ENCODE peak calls at places on chromosomes 7 and 10, in six cellular contexts. One of them, this sample, is unnamed.

GRCh38 chr7:33201821-33202220 is 72.5 kb downstream of the BBS9 start:
- DNase-seq in endodermal cell: no peak
- DNase-seq in pons: no peak
- DNase-seq in GM19239: no peak
- DNase-seq in colonic mucosa: no peak
- DNase-seq in KBM-7: no peak
- DNase-seq in this sample: no peak

GRCh38 chr7:128921866-128922440 is 11.4 kb upstream of the KCP start:
- DNase-seq in pons: no peak
- DNase-seq in GM19239: no peak
- DNase-seq in KBM-7: no peak
- DNase-seq in colonic mucosa: no peak
- DNase-seq in endodermal cell: peak; percentile 71
- DNase-seq in this sample: no peak

GRCh38 chr10:68333058-68333395 is 299 bp upstream of the PBLD start:
- DNase-seq in endodermal cell: no peak
- DNase-seq in colonic mucosa: no peak
- DNase-seq in GM19239: no peak
- DNase-seq in KBM-7: no peak
- DNase-seq in pons: no peak
- DNase-seq in this sample: no peak

GRCh38 chr10:77383861-77384553 is 253.6 kb downstream of the KCNMA1 start:
- DNase-seq in pons: no peak
- DNase-seq in colonic mucosa: no peak
- DNase-seq in endodermal cell: peak; percentile 26
- DNase-seq in KBM-7: no peak
- DNase-seq in GM19239: no peak
- DNase-seq in this sample: no peak

GRCh38 chr10:116961305-116962251 is 43.4 kb downstream of the SHTN1 start:
- DNase-seq in colonic mucosa: no peak
- DNase-seq in endodermal cell: no peak
- DNase-seq in KBM-7: no peak
- DNase-seq in pons: peak; percentile 99
- DNase-seq in GM19239: no peak
- DNase-seq in this sample: no peak

GRCh38 chr10:105063796-105064195 is 422.7 kb downstream of the SORCS3 start:
- DNase-seq in pons: peak; percentile 31
- DNase-seq in KBM-7: peak; percentile 27
- DNase-seq in GM19239: peak; percentile 10
- DNase-seq in colonic mucosa: peak; percentile 22
- DNase-seq in endodermal cell: peak; percentile 87
- DNase-seq in this sample: no peak

GRCh38 chr7:55570939-55571338 is 1.4 kb downstream of the VOPP1 start:
- DNase-seq in GM19239: no peak
- DNase-seq in endodermal cell: no peak
- DNase-seq in colonic mucosa: no peak
- DNase-seq in KBM-7: no peak
- DNase-seq in pons: no peak
- DNase-seq in this sample: peak; percentile 54

GRCh38 chr7:97004931-97005763 is at the start of gene DLX6:
- DNase-seq in KBM-7: peak; percentile 83
- DNase-seq in colonic mucosa: peak; percentile 52
- DNase-seq in endodermal cell: peak; percentile 96
- DNase-seq in pons: no peak
- DNase-seq in GM19239: no peak
- DNase-seq in this sample: peak; percentile 80

GRCh38 chr7:2129376-2130375 is 103.1 kb downstream of the MAD1L1 start:
- DNase-seq in endodermal cell: no peak
- DNase-seq in pons: no peak
- DNase-seq in colonic mucosa: no peak
- DNase-seq in GM19239: no peak
- DNase-seq in KBM-7: no peak
- DNase-seq in this sample: no peak

GRCh38 chr10:131743190-131744151 is 157.3 kb upstream of the PPP2R2D start:
- DNase-seq in colonic mucosa: no peak
- DNase-seq in GM19239: peak; percentile 44
- DNase-seq in endodermal cell: peak; percentile 62
- DNase-seq in pons: no peak
- DNase-seq in KBM-7: peak; percentile 21
- DNase-seq in this sample: no peak

GRCh38 chr7:119761776-119762175 is 511.2 kb upstream of the KCND2 start:
- DNase-seq in GM19239: no peak
- DNase-seq in pons: no peak
- DNase-seq in KBM-7: no peak
- DNase-seq in colonic mucosa: no peak
- DNase-seq in endodermal cell: no peak
- DNase-seq in this sample: no peak